ENCODE peak calls at places on chromosomes 5 and 9, in nine cellular contexts. I is activated B cell treated with CpG ODN at 0.5 μM for 24 hours, S is A673, Q is brain microvascular endothelial cell, V is fibroblast of the aortic adventitia, Y is suprapubic skin, O is fibroblast of villous mesenchyme, C is B cell, U is retinal pigment epithelial cell. G is an unnamed sample.

GRCh38 chr9:73565833-73566465 is 414.3 kb downstream of the ANXA1 start:
- DNase-seq in I (no peak), S (peak), Q (peak), V (peak), Y (no peak), O (peak), C (no peak), U (peak), G (no peak)

GRCh38 chr9:21919377-21920362 is 74.5 kb downstream of the CDKN2A start:
- DNase-seq in I (no peak), S (no peak), Q (peak), V (peak), Y (no peak), O (peak), C (no peak), U (peak), G (peak)

GRCh38 chr9:95626885-95627558 is 110.3 kb upstream of the PTCH1 start:
- DNase-seq in I (no peak), S (peak), Q (no peak), V (no peak), Y (peak), O (no peak), C (no peak), U (no peak), G (no peak)

GRCh38 chr5:34552129-34552528 is 104.0 kb upstream of the RAI14 start:
- DNase-seq in I (no peak), S (no peak), Q (no peak), V (peak), Y (no peak), O (no peak), C (no peak), U (no peak), G (no peak)

GRCh38 chr5:113215401-113216060 is 219.3 kb downstream of the TSSK1B start:
- DNase-seq in I (no peak), S (no peak), Q (peak), V (no peak), Y (no peak), O (no peak), C (no peak), U (no peak), G (no peak)

GRCh38 chr9:74503219-74503618 is 6.1 kb downstream of the RORB start:
- DNase-seq in I (no peak), S (no peak), Q (no peak), V (no peak), Y (no peak), O (no peak), C (no peak), U (no peak), G (no peak)

GRCh38 chr5:178520851-178521250 is 69.3 kb downstream of the COL23A1 start:
- DNase-seq in I (no peak), S (no peak), Q (no peak), V (no peak), Y (peak), O (no peak), C (no peak), U (no peak), G (no peak)

GRCh38 chr9:104906441-104907277 is 21.3 kb downstream of the ABCA1 start:
- DNase-seq in I (no peak), S (no peak), Q (peak), V (peak), Y (peak), O (peak), C (no peak), U (no peak), G (no peak)

GRCh38 chr5:53276825-53277224 is 167.3 kb upstream of the MOCS2 start:
- DNase-seq in I (no peak), S (no peak), Q (no peak), V (peak), Y (no peak), O (peak), C (no peak), U (no peak), G (no peak)

GRCh38 chr5:173778152-173778782 is 109.9 kb upstream of the CPEB4 start:
- DNase-seq in I (no peak), S (no peak), Q (no peak), V (no peak), Y (no peak), O (no peak), C (no peak), U (no peak), G (no peak)

GRCh38 chr5:128304121-128304520 is 220.6 kb downstream of the SLC12A2 start:
- DNase-seq in I (no peak), S (peak), Q (peak), V (peak), Y (no peak), O (peak), C (no peak), U (peak), G (peak)

GRCh38 chr5:1737790-1738405 is 61.7 kb downstream of the MRPL36 start:
- DNase-seq in I (no peak), S (peak), Q (peak), V (peak), Y (peak), O (peak), C (no peak), U (no peak), G (no peak)

GRCh38 chr5:55714749-55715148 is 2.6 kb upstream of the SLC38A9 start:
- DNase-seq in I (no peak), S (no peak), Q (no peak), V (no peak), Y (no peak), O (no peak), C (no peak), U (no peak), G (no peak)

GRCh38 chr5:53030828-53031425 is 41.8 kb downstream of the ITGA2 start:
- DNase-seq in I (no peak), S (no peak), Q (no peak), V (no peak), Y (no peak), O (no peak), C (no peak), U (no peak), G (no peak)

GRCh38 chr9:80605129-80605528 is 1033.4 kb downstream of the TLE4 start:
- DNase-seq in I (no peak), S (peak), Q (no peak), V (peak), Y (no peak), O (peak), C (no peak), U (peak), G (no peak)

GRCh38 chr5:173075137-173075868 is 19.2 kb downstream of the CREBRF start:
- DNase-seq in I (no peak), S (no peak), Q (no peak), V (no peak), Y (no peak), O (no peak), C (no peak), U (no peak), G (no peak)

GRCh38 chr5:110625376-110625999 is 101.0 kb downstream of the TMEM232 start:
- DNase-seq in I (no peak), S (peak), Q (no peak), V (peak), Y (no peak), O (peak), C (no peak), U (peak), G (no peak)

GRCh38 chr5:31213676-31214638 is 20.5 kb downstream of the CDH6 start:
- DNase-seq in I (no peak), S (no peak), Q (no peak), V (no peak), Y (no peak), O (no peak), C (no peak), U (no peak), G (no peak)

GRCh38 chr9:107422189-107422802 is 67.3 kb downstream of the KLF4 start:
- DNase-seq in I (no peak), S (peak), Q (peak), V (peak), Y (peak), O (peak), C (no peak), U (peak), G (no peak)

GRCh38 chr5:148857474-148857873 is 31.1 kb downstream of the ADRB2 start:
- DNase-seq in I (no peak), S (no peak), Q (no peak), V (no peak), Y (no peak), O (no peak), C (no peak), U (no peak), G (no peak)

GRCh38 chr5:124921694-124922093 is 175.3 kb upstream of the ZNF608 start:
- DNase-seq in I (no peak), S (no peak), Q (no peak), V (no peak), Y (no peak), O (no peak), C (no peak), U (no peak), G (no peak)

GRCh38 chr5:153791339-153791738 is 247.4 kb downstream of the FAM114A2 start:
- DNase-seq in I (no peak), S (no peak), Q (no peak), V (no peak), Y (no peak), O (no peak), C (no peak), U (no peak), G (no peak)

GRCh38 chr9:26329974-26330373 is 562.6 kb downstream of the CAAP1 start:
- DNase-seq in I (no peak), S (no peak), Q (no peak), V (no peak), Y (no peak), O (no peak), C (no peak), U (no peak), G (no peak)

GRCh38 chr5:139908749-139909148 is 113.1 kb downstream of the PSD2 start:
- DNase-seq in I (peak), S (no peak), Q (no peak), V (peak), Y (no peak), O (peak), C (no peak), U (no peak), G (no peak)

GRCh38 chr5:68494771-68495170 is 279.2 kb downstream of the PIK3R1 start:
- DNase-seq in I (no peak), S (no peak), Q (no peak), V (no peak), Y (no peak), O (no peak), C (no peak), U (peak), G (no peak)

GRCh38 chr5:153632748-153633290 is 142.3 kb downstream of the GRIA1 start:
- DNase-seq in I (no peak), S (no peak), Q (no peak), V (peak), Y (no peak), O (no peak), C (no peak), U (no peak), G (no peak)

GRCh38 chr9:108830292-108830691 is 25.5 kb downstream of the ACTL7B start:
- DNase-seq in I (no peak), S (peak), Q (no peak), V (no peak), Y (no peak), O (no peak), C (no peak), U (no peak), G (no peak)

GRCh38 chr9:107269681-107270080 is 13.4 kb upstream of the RAD23B start:
- DNase-seq in I (no peak), S (no peak), Q (no peak), V (peak), Y (no peak), O (peak), C (no peak), U (no peak), G (no peak)

GRCh38 chr9:16268037-16269010 is 602.1 kb downstream of the BNC2 start:
- DNase-seq in I (no peak), S (no peak), Q (no peak), V (no peak), Y (no peak), O (no peak), C (no peak), U (no peak), G (no peak)

GRCh38 chr5:153445875-153446567 is 44.4 kb upstream of the GRIA1 start:
- DNase-seq in I (no peak), S (peak), Q (peak), V (no peak), Y (no peak), O (peak), C (no peak), U (peak), G (no peak)

GRCh38 chr9:99905833-99906402 is 536 bp upstream of the STX17 start:
- DNase-seq in I (no peak), S (no peak), Q (no peak), V (peak), Y (no peak), O (no peak), C (no peak), U (no peak), G (no peak)

GRCh38 chr5:139659673-139660072 is 11.5 kb downstream of the CXXC5 start:
- DNase-seq in I (no peak), S (peak), Q (no peak), V (no peak), Y (no peak), O (no peak), C (no peak), U (no peak), G (no peak)

DNA sequence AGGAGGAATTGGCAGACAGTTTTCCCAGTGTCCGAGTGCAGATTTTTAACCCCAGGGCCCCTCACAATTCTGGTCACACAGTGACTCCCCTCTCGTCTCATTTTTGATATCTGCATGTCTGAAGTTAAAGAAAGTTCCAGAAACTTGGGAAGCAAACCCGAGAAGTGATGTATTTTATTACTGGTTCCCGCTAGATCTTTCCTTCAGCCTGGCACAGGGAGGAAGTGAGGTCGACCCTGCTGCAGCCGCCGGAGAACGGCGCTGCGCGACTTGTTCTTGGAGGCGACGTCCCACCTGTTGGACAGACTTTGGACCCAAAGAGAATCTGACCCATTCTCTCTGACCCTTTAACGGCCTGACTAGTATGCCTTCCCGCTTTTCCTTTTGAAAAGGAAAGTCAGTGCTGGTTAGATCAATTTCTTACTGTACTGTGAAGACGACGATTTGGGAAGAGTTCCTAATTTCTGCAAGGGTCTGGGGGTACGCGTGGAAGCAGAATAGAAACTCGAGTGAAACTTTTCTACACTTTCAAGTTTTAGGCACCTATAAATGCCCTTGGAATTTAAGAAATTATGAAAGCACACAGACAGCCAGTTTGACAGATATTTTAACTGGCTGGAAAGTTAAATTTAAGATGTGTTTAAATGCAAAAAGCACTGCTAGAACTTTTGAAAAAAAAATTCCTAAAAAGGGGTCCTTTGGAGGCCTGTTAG is 748 bp downstream of the OTULIN start:
- DNase-seq in I (no peak), S (no peak), Q (no peak), V (no peak), Y (no peak), O (peak), C (no peak), U (no peak), G (no peak)
- TF ChIP-seq CTCF in I (no peak), S (no peak), Q (no peak), V (no peak), Y (no peak), O (no peak), C (no peak), U (no peak), G (no peak)

DNA sequence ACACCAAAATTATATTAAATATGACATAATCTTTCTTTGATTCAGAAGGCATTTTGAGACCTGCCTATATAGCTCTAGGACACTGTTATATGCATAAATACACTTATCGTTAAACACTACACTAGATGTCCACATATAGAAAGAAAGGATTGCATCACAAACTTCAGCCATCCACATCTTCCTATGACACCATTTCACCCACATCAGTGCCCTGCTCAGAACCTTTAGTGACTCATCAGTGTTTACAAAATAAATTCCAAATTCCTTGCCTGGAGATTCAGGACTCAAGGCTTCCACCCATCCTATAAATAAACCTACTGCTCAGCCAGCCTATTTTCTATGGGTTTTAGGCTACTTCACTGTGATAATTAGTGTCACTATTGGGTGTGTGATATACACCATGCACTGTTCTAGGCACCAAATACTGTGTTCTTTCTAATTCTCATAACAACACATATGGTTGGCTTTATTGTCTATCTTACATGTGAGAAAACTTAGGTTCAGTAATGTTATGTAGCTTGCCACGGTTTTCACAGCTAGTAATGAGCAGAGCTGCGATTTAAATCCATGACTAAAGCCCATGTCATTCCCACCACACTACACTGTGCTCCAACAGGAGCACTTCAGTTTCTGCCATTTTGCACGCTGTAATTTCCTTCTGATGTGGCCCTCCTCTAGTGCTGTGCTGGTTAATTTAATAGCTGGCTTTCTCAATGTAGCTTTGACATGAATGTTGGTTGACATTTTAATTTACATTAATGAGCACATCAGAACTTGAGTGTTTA is 103.3 kb downstream of the SREK1 start:
- DNase-seq in I (no peak), S (no peak), Q (peak), V (peak), Y (no peak), O (peak), C (no peak), U (no peak), G (peak)
- TF ChIP-seq CTCF in I (no peak), S (no peak), Q (no peak), V (no peak), Y (no peak), O (no peak), C (no peak), U (no peak), G (no peak)

GRCh38 chr5:168950241-168950951 is 350.5 kb downstream of the SLIT3 start:
- DNase-seq in I (no peak), S (no peak), Q (no peak), V (no peak), Y (no peak), O (no peak), C (no peak), U (no peak), G (no peak)

GRCh38 chr5:168946363-168946762 is 354.6 kb downstream of the SLIT3 start:
- DNase-seq in I (no peak), S (peak), Q (peak), V (no peak), Y (no peak), O (no peak), C (no peak), U (no peak), G (no peak)

GRCh38 chr5:168943999-168944398 is 356.9 kb downstream of the SLIT3 start:
- DNase-seq in I (no peak), S (peak), Q (no peak), V (no peak), Y (no peak), O (no peak), C (no peak), U (peak), G (no peak)

GRCh38 chr5:168948746-168949145 is 352.2 kb downstream of the SLIT3 start:
- DNase-seq in I (no peak), S (no peak), Q (no peak), V (no peak), Y (no peak), O (no peak), C (no peak), U (no peak), G (no peak)

GRCh38 chr5:168947212-168947868 is 353.6 kb downstream of the SLIT3 start:
- DNase-seq in I (no peak), S (peak), Q (peak), V (peak), Y (no peak), O (peak), C (no peak), U (no peak), G (no peak)
- TF ChIP-seq CTCF in I (no peak), S (peak), Q (peak), V (peak), Y (peak), O (peak), C (peak), U (peak), G (peak)

GRCh38 chr5:12294151-12294550 is 389.9 kb upstream of the CTNND2 start:
- DNase-seq in I (no peak), S (no peak), Q (no peak), V (no peak), Y (no peak), O (no peak), C (no peak), U (no peak), G (no peak)

DNA sequence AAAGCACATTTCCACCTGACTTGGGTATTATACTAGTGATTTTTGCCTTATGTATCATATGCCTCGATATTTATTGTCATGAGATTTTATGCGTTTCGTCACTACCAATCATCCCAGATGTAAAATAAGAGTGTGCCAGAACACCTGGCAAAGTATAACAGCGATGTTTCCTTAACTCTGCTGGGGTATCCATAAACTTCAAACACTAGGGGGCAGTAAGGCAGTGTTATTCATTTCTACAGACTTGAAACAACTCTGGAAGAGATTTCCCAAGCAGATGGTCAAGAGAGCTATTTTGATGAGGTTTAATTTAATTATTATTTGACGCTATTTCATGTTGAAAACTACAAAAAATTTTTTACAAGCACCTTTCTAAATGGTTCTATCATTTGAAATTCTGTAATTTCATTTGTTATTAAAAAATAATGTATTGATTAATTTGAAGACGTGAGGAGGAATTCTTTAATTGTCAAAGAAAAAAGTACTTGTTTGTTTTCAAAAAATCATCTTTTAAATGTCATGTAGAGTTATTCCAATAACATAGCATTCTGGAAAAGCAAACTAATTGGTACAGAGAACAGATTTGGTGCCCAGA is 388.5 kb upstream of the CTNND2 start:
- DNase-seq in I (no peak), S (no peak), Q (no peak), V (no peak), Y (no peak), O (peak), C (no peak), U (no peak), G (no peak)
- TF ChIP-seq CTCF in I (no peak), S (no peak), Q (no peak), V (no peak), Y (no peak), O (peak), C (no peak), U (peak), G (no peak)

GRCh38 chr5:62825623-62826220 is 247.1 kb downstream of the LRRC70 start:
- DNase-seq in I (no peak), S (no peak), Q (no peak), V (no peak), Y (no peak), O (no peak), C (no peak), U (no peak), G (no peak)

GRCh38 chr5:62824936-62825335 is 246.3 kb downstream of the LRRC70 start:
- DNase-seq in I (no peak), S (no peak), Q (no peak), V (no peak), Y (no peak), O (no peak), C (no peak), U (no peak), G (no peak)

GRCh38 chr5:62829241-62829986 is 250.8 kb downstream of the LRRC70 start:
- DNase-seq in I (no peak), S (no peak), Q (no peak), V (no peak), Y (no peak), O (no peak), C (no peak), U (no peak), G (no peak)

DNA sequence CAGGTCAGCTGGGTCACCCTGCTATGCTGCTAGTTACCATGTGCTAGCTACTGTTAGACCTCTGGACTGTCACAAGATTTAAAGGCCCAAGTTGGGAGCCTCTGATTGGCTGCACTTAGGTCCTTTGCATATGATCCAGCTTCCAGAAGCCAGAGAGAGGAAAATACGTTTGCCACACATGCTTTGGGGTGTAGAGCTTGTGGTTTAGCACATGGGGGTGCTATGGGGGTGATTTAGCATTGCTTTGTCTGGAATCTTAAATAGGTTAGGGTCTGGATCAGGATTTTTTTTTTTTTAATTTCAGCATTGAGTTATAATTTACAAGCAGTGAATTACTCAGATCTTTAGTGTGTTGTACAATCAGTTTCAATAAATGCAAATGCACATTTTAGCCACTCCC is 250.1 kb downstream of the LRRC70 start:
- DNase-seq in I (no peak), S (no peak), Q (no peak), V (no peak), Y (no peak), O (no peak), C (no peak), U (no peak), G (no peak)
- TF ChIP-seq CTCF in I (no peak), S (no peak), Q (no peak), V (no peak), Y (no peak), O (no peak), C (no peak), U (no peak), G (no peak)

G was measured in AG04449.